ENCODE peak calls at places on chromosomes 16 and 17, in nine cellular contexts. E is aorta; T is T-helper 22 cell; X is cardiac muscle cell; V is tibial artery; D is stimulated activated CD8-positive, alpha-beta memory T cell treated with anti-CD3 and anti-CD28 coated beads, Interleukin-4, amount 100 ng/mL, for 24 hours; G is astrocyte of the spinal cord; J is RPMI8226; Y is T-helper 2 cell. B is an unnamed sample.
A peak's percentile ranks its signal among the peaks of the same experiment; 100 is the strongest.

GRCh38 chr16:1412847-1413246 is 1.7 kb downstream of the UNKL start:
- DNase-seq in D (no peak), V (no peak), T (no peak), G (no peak), Y (no peak), J (no peak), E (no peak), X (no peak), B (no peak)

GRCh38 chr17:73272906-73273218 is 11.2 kb upstream of the CPSF4L start:
- DNase-seq in J (no peak), Y (no peak), V (no peak), D (no peak), E (no peak), X (no peak), T (no peak), G (no peak), B (no peak)

GRCh38 chr16:3702082-3702481 is 15.2 kb downstream of the TRAP1 start:
- DNase-seq in X (no peak), D (no peak), V (no peak), Y (no peak), T (no peak), E (no peak), G (no peak), J (no peak), B (no peak)

GRCh38 chr17:79036609-79037008 is 12.6 kb downstream of the C1QTNF1 start:
- DNase-seq in V (peak; percentile 71), G (peak; percentile 74), T (no peak), E (peak; percentile 68), D (no peak), Y (no peak), J (no peak), X (peak; percentile 93), B (no peak)

GRCh38 chr16:9046667-9047055 is 44.8 kb upstream of the HAPSTR1 start:
- DNase-seq in D (no peak), E (no peak), J (no peak), X (no peak), T (no peak), V (no peak), Y (no peak), G (no peak), B (no peak)

GRCh38 chr16:31177136-31177535 is 2.8 kb upstream of the FUS start:
- DNase-seq in G (peak; percentile 82), Y (peak; percentile 17), T (peak; percentile 45), V (no peak), E (no peak), X (no peak), D (no peak), J (peak; percentile 69), B (no peak)

GRCh38 chr17:47707056-47707791 is 13.3 kb downstream of the TBKBP1 start:
- DNase-seq in Y (no peak), G (no peak), X (no peak), D (no peak), J (no peak), V (no peak), E (peak; percentile 16), T (no peak), B (no peak)

GRCh38 chr17:21204923-21205322 is 9.0 kb downstream of the TMEM11 start:
- DNase-seq in Y (no peak), V (no peak), X (no peak), T (no peak), G (no peak), J (no peak), E (no peak), D (no peak), B (no peak)

GRCh38 chr16:67668495-67669157 is 2.0 kb downstream of the C16orf86 start:
- DNase-seq in V (no peak), E (no peak), X (no peak), G (no peak), J (peak; percentile 48), D (no peak), Y (no peak), T (no peak), B (no peak)

GRCh38 chr17:36498155-36498554 is 11.7 kb downstream of the ZNHIT3 start:
- DNase-seq in G (no peak), J (no peak), V (peak; percentile 46), D (no peak), X (no peak), E (no peak), Y (no peak), T (no peak), B (no peak)

GRCh38 chr17:79835470-79835899 is 3.8 kb downstream of the CBX4 start:
- DNase-seq in T (no peak), G (no peak), X (no peak), J (no peak), E (no peak), V (no peak), D (no peak), Y (no peak), B (no peak)

GRCh38 chr17:37176683-37177082 is 199.1 kb upstream of the C17orf78 start:
- DNase-seq in T (no peak), G (peak; percentile 61), X (no peak), Y (no peak), E (no peak), D (no peak), V (no peak), J (no peak), B (peak; percentile 70)

GRCh38 chr16:67006930-67007658 is 18.7 kb downstream of the CES4A start:
- DNase-seq in V (no peak), Y (no peak), X (peak; percentile 16), T (no peak), J (no peak), G (no peak), E (no peak), D (no peak), B (no peak)